ENCODE peak calls at places on chromosomes 4 and X, in four cellular contexts. One of them, this sample, is unnamed.

GRCh38 chr4:89196056-89196674 is 84.8 kb downstream of the TIGD2 start:
- DNase-seq in astrocyte of the cerebellum: no peak
- DNase-seq in lower leg skin: no peak
- DNase-seq in CD8-positive, alpha-beta T cell: no peak
- DNase-seq in this sample: no peak

GRCh38 chr4:139593091-139593564 is 37.1 kb upstream of the SETD7 start:
- DNase-seq in astrocyte of the cerebellum: no peak
- DNase-seq in CD8-positive, alpha-beta T cell: no peak
- DNase-seq in lower leg skin: no peak
- DNase-seq in this sample: peak

GRCh38 chrX:9882669-9883446 is 84.3 kb upstream of the CLDN34 start:
- DNase-seq in astrocyte of the cerebellum: no peak
- DNase-seq in lower leg skin: no peak
- DNase-seq in CD8-positive, alpha-beta T cell: no peak
- DNase-seq in this sample: no peak

GRCh38 chrX:122565952-122566351 is 618.1 kb upstream of the GRIA3 start:
- DNase-seq in lower leg skin: peak
- DNase-seq in CD8-positive, alpha-beta T cell: no peak
- DNase-seq in astrocyte of the cerebellum: peak
- DNase-seq in this sample: peak

GRCh38 chr4:170672571-170672970 is 582.8 kb upstream of the AADAT start:
- DNase-seq in CD8-positive, alpha-beta T cell: no peak
- DNase-seq in lower leg skin: no peak
- DNase-seq in astrocyte of the cerebellum: no peak
- DNase-seq in this sample: no peak

GRCh38 chr4:13483142-13484044 is 747 bp downstream of the RAB28 start:
- DNase-seq in lower leg skin: peak
- DNase-seq in CD8-positive, alpha-beta T cell: no peak
- DNase-seq in astrocyte of the cerebellum: peak
- DNase-seq in this sample: peak

GRCh38 chrX:84223261-84223660 is 35.3 kb upstream of the RPS6KA6 start:
- DNase-seq in CD8-positive, alpha-beta T cell: no peak
- DNase-seq in astrocyte of the cerebellum: no peak
- DNase-seq in lower leg skin: no peak
- DNase-seq in this sample: no peak

GRCh38 chr4:88619973-88620372 is 27.7 kb downstream of the HERC3 start:
- DNase-seq in CD8-positive, alpha-beta T cell: no peak
- DNase-seq in lower leg skin: no peak
- DNase-seq in astrocyte of the cerebellum: no peak
- DNase-seq in this sample: peak

GRCh38 chrX:154840856-154841255 is 6.4 kb upstream of the SMIM9 start:
- DNase-seq in astrocyte of the cerebellum: peak
- DNase-seq in lower leg skin: no peak
- DNase-seq in CD8-positive, alpha-beta T cell: no peak
- DNase-seq in this sample: peak

GRCh38 chr4:169189372-169189771 is 81.4 kb downstream of the SH3RF1 start:
- DNase-seq in CD8-positive, alpha-beta T cell: no peak
- DNase-seq in lower leg skin: no peak
- DNase-seq in astrocyte of the cerebellum: no peak
- DNase-seq in this sample: no peak

GRCh38 chrX:154349359-154349935 is 25.0 kb downstream of the FLNA start:
- DNase-seq in astrocyte of the cerebellum: no peak
- DNase-seq in lower leg skin: no peak
- DNase-seq in CD8-positive, alpha-beta T cell: no peak
- DNase-seq in this sample: no peak

GRCh38 chr4:80180743-80181142 is 16.6 kb upstream of the PRDM8 start:
- DNase-seq in astrocyte of the cerebellum: no peak
- DNase-seq in lower leg skin: no peak
- DNase-seq in CD8-positive, alpha-beta T cell: no peak
- DNase-seq in this sample: no peak

GRCh38 chrX:116417214-116417613 is 19.2 kb upstream of the SLC6A14 start:
- DNase-seq in CD8-positive, alpha-beta T cell: no peak
- DNase-seq in astrocyte of the cerebellum: no peak
- DNase-seq in lower leg skin: peak
- DNase-seq in this sample: no peak

GRCh38 chr4:180304321-180304720 is 1938.9 kb upstream of the TENM3 start:
- DNase-seq in lower leg skin: no peak
- DNase-seq in astrocyte of the cerebellum: no peak
- DNase-seq in CD8-positive, alpha-beta T cell: no peak
- DNase-seq in this sample: no peak

GRCh38 chr4:25670991-25671390 is 15.3 kb downstream of the SLC34A2 start:
- DNase-seq in lower leg skin: no peak
- DNase-seq in CD8-positive, alpha-beta T cell: no peak
- DNase-seq in astrocyte of the cerebellum: no peak
- DNase-seq in this sample: no peak

GRCh38 chr4:101400096-101400495 is 52.8 kb upstream of the PPP3CA start:
- DNase-seq in astrocyte of the cerebellum: peak
- DNase-seq in CD8-positive, alpha-beta T cell: no peak
- DNase-seq in lower leg skin: no peak
- DNase-seq in this sample: no peak

GRCh38 chr4:94995684-94996394 is 238.1 kb downstream of the BMPR1B start:
- DNase-seq in CD8-positive, alpha-beta T cell: no peak
- DNase-seq in astrocyte of the cerebellum: no peak
- DNase-seq in lower leg skin: no peak
- DNase-seq in this sample: no peak

GRCh38 chrX:50812995-50813842 is 775 bp downstream of the SHROOM4 start:
- DNase-seq in lower leg skin: peak
- DNase-seq in CD8-positive, alpha-beta T cell: no peak
- DNase-seq in astrocyte of the cerebellum: no peak
- DNase-seq in this sample: no peak

GRCh38 chr4:75180790-75181776 is 248.2 kb downstream of the PARM1 start:
- DNase-seq in lower leg skin: no peak
- DNase-seq in CD8-positive, alpha-beta T cell: no peak
- DNase-seq in astrocyte of the cerebellum: no peak
- DNase-seq in this sample: no peak

GRCh38 chrX:103356023-103356798 is at the start of gene TCEAL9:
- DNase-seq in astrocyte of the cerebellum: peak
- DNase-seq in lower leg skin: peak
- DNase-seq in CD8-positive, alpha-beta T cell: no peak
- DNase-seq in this sample: no peak

GRCh38 chr4:105343523-105343931 is 130.3 kb downstream of the PPA2 start:
- DNase-seq in lower leg skin: no peak
- DNase-seq in astrocyte of the cerebellum: no peak
- DNase-seq in CD8-positive, alpha-beta T cell: no peak
- DNase-seq in this sample: no peak

GRCh38 chr4:166460769-166461550 is 587.9 kb downstream of the TLL1 start:
- DNase-seq in astrocyte of the cerebellum: no peak
- DNase-seq in lower leg skin: no peak
- DNase-seq in CD8-positive, alpha-beta T cell: no peak
- DNase-seq in this sample: no peak

GRCh38 chrX:9595131-9595530 is 130.3 kb downstream of the TBL1X start:
- DNase-seq in lower leg skin: no peak
- DNase-seq in astrocyte of the cerebellum: peak
- DNase-seq in CD8-positive, alpha-beta T cell: no peak
- DNase-seq in this sample: peak

GRCh38 chr4:13872145-13872544 is 244.6 kb upstream of the BOD1L1 start:
- DNase-seq in lower leg skin: no peak
- DNase-seq in astrocyte of the cerebellum: no peak
- DNase-seq in CD8-positive, alpha-beta T cell: no peak
- DNase-seq in this sample: no peak

GRCh38 chr4:176635372-176636261 is 157.1 kb downstream of the VEGFC start:
- DNase-seq in astrocyte of the cerebellum: peak
- DNase-seq in lower leg skin: no peak
- DNase-seq in CD8-positive, alpha-beta T cell: no peak
- DNase-seq in this sample: no peak

GRCh38 chr4:149785686-149786431 is 29.8 kb downstream of the IQCM start:
- DNase-seq in lower leg skin: no peak
- DNase-seq in CD8-positive, alpha-beta T cell: no peak
- DNase-seq in astrocyte of the cerebellum: peak
- DNase-seq in this sample: no peak

GRCh38 chr4:2806392-2807355 is 13.8 kb downstream of the SH3BP2 start:
- DNase-seq in lower leg skin: peak
- DNase-seq in astrocyte of the cerebellum: peak
- DNase-seq in CD8-positive, alpha-beta T cell: no peak
- DNase-seq in this sample: no peak

GRCh38 chrX:137424679-137425078 is 141.2 kb upstream of the ZIC3 start:
- DNase-seq in astrocyte of the cerebellum: no peak
- DNase-seq in lower leg skin: no peak
- DNase-seq in CD8-positive, alpha-beta T cell: no peak
- DNase-seq in this sample: no peak

GRCh38 chrX:108130889-108131288 is 39.3 kb downstream of the ATG4A start:
- DNase-seq in lower leg skin: no peak
- DNase-seq in astrocyte of the cerebellum: no peak
- DNase-seq in CD8-positive, alpha-beta T cell: no peak
- DNase-seq in this sample: no peak

GRCh38 chrX:37995428-37995827 is 10.9 kb upstream of the SYTL5 start:
- DNase-seq in astrocyte of the cerebellum: no peak
- DNase-seq in CD8-positive, alpha-beta T cell: no peak
- DNase-seq in lower leg skin: no peak
- DNase-seq in this sample: no peak

GRCh38 chr4:6875431-6875831 is 34.2 kb upstream of the TBC1D14 start:
- DNase-seq in astrocyte of the cerebellum: no peak
- DNase-seq in lower leg skin: peak
- DNase-seq in CD8-positive, alpha-beta T cell: no peak
- DNase-seq in this sample: no peak

GRCh38 chrX:87634361-87634760 is 116.8 kb downstream of the KLHL4 start:
- DNase-seq in lower leg skin: no peak
- DNase-seq in astrocyte of the cerebellum: no peak
- DNase-seq in CD8-positive, alpha-beta T cell: no peak
- DNase-seq in this sample: no peak

GRCh38 chrX:87636533-87636932 is 118.9 kb downstream of the KLHL4 start:
- DNase-seq in lower leg skin: no peak
- DNase-seq in CD8-positive, alpha-beta T cell: no peak
- DNase-seq in astrocyte of the cerebellum: no peak
- DNase-seq in this sample: no peak
- TF ChIP-seq CTCF in lower leg skin: no peak
- TF ChIP-seq CTCF in CD8-positive, alpha-beta T cell: no peak
- TF ChIP-seq CTCF in astrocyte of the cerebellum: no peak
- TF ChIP-seq CTCF in this sample: no peak

DNA sequence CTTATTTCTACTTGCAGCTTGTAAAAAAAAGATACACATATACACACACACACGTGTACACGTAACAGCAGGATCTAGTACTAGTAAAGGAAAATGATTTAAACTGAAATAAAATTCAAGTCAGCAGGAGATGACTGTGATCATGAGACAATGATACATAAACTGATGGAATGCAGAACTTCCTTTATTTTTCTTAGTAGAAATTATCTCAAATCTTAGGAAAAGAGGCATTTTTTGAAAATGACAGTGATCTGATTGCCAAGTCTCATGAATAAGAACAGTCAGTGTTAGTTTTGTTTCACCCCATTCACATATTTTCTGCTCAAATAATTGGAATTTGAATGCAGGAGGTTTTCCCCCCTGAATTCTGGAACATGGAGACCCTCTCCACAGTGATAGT is 11.2 kb downstream of the APBB2 start:
- DNase-seq in astrocyte of the cerebellum: no peak
- DNase-seq in CD8-positive, alpha-beta T cell: no peak
- DNase-seq in lower leg skin: no peak
- DNase-seq in this sample: no peak
- H3K4me3 ChIP-seq in astrocyte of the cerebellum: no peak
- H3K4me3 ChIP-seq in CD8-positive, alpha-beta T cell: no peak
- H3K4me3 ChIP-seq in lower leg skin: no peak
- H3K4me3 ChIP-seq in this sample: no peak

DNA sequence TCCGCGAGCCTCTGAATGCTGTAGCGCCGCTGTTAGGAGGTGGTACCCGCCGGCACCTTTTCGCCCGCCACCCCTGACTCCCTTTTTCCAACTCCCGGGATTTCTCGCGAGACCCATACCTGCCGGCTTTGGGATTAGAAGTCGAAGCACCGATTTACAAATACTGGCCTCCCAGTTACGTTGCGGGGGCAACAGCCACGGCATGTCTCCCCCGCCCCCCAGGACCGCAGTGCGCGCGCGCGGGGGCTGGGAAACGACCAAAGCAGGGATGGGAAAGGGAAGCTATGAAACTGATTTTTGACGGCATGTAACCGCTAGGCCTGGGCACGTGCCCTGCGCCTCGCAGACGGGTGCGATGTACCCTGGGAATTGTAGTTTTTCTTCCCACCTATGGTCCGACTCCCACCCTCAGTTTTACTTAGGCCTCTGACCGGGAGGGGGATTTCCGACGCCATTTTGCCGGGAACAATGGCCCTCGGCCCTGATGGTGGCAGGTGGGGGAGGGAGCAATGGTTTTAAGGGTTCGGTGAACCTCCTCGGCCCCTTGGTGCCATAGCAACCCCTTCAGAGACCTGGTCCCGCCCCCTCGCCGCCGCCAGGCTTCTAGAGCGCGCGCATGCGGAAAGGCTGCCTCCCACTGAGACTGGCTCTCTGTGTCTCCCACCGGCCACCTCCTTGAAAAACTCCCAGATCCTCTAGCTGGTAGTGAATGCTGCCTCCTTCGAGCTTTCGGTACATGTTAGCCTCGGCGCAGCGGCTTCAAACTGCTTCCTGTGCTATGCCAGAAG is 772 bp upstream of the WNK3 start:
- DNase-seq in astrocyte of the cerebellum: peak
- DNase-seq in lower leg skin: peak
- DNase-seq in CD8-positive, alpha-beta T cell: peak
- DNase-seq in this sample: no peak
- TF ChIP-seq CTCF in astrocyte of the cerebellum: no peak
- TF ChIP-seq CTCF in lower leg skin: no peak
- TF ChIP-seq CTCF in CD8-positive, alpha-beta T cell: no peak
- TF ChIP-seq CTCF in this sample: no peak

DNA sequence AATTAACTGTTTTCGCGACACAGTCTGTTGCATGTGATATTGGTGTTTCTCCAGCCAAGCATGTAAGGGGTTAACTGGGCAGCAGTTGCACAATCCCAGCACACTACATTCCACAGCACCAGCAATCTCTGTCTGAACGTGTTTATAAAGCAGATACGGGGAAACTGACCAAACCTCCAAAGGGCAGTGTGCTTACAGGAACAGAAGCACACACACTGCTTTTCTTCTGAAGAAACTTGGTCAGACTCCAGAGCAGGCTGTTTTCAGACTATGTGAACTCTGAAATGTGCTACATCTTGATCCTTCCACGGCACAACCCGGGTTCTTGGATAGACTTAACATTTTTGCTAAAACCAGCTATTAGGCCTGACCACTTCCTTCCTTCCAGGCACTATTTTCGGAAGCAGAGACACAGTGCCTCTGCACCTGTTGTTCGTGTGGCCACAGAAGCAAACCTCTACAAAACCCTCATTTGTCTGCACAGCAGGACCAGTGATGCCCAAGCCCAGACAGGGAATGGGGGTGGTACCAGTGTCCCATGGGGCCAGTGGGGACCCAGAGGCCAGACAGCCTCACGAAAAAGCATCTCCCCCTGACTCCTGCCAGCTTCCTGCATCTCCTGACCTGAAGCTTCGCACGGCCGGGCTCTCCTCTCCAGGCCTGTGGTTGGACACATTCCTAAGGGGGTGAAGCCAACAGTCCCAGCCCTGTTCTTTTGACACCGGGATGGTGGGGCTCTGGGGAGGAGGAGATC is 90.1 kb downstream of the IRF2 start:
- DNase-seq in CD8-positive, alpha-beta T cell: no peak
- DNase-seq in astrocyte of the cerebellum: peak
- DNase-seq in lower leg skin: peak
- DNase-seq in this sample: peak
- H3K4me3 ChIP-seq in CD8-positive, alpha-beta T cell: no peak
- H3K4me3 ChIP-seq in astrocyte of the cerebellum: peak
- H3K4me3 ChIP-seq in lower leg skin: no peak
- H3K4me3 ChIP-seq in this sample: peak

DNA sequence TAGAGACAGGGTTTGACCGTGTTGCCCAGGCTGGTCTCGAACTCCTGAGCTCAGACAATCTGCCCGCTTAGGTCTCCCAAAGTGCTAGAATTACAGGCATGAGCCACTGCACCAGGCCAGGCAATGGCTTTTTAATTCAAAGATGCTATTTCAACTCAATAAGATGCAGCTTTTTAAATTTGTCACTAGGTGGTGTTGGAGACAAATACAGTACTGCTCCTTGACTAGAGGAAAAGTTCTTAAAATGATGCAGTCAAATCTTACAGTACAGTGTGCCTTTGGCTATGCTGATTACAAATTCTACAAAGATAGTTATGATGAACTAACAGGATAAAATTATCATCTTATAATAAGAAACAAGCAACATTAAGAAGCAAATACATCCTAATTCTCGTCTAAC is 441.1 kb downstream of the KCNIP4 start:
- DNase-seq in CD8-positive, alpha-beta T cell: no peak
- DNase-seq in astrocyte of the cerebellum: no peak
- DNase-seq in lower leg skin: no peak
- DNase-seq in this sample: no peak
- TF ChIP-seq CTCF in CD8-positive, alpha-beta T cell: no peak
- TF ChIP-seq CTCF in astrocyte of the cerebellum: peak
- TF ChIP-seq CTCF in lower leg skin: no peak
- TF ChIP-seq CTCF in this sample: no peak